ENCODE peak calls at places on chromosomes 2 and 18, in nine cellular contexts. V is glutamatergic neuron; O is stimulated activated CD8-positive, alpha-beta memory T cell treated with anti-CD3 and anti-CD28 coated beads, Interleukin-2, amount 100 ng/mL, for 48 hours; H is amniotic stem cell; J is NCI-H460; P is AG09319; M is mucosa of gallbladder; D is adrenal gland; N is progenitor cell of endocrine pancreas. A is an unnamed sample.

GRCh38 chr2:191247381-191248057 is 2.3 kb downstream of the MYO1B start:
- DNase-seq in N (no peak), O (no peak), D (no peak), P (peak; percentile 81), V (no peak), M (peak; percentile 65), H (peak; percentile 83), J (peak; percentile 36), A (peak; percentile 35)

GRCh38 chr18:45775241-45775676 is 50.2 kb upstream of the SIGLEC15 start:
- DNase-seq in O (peak; percentile 57), N (peak; percentile 9), D (peak; percentile 54), J (peak; percentile 45), P (peak; percentile 59), M (peak; percentile 71), V (peak; percentile 43), H (no peak), A (peak; percentile 77)

GRCh38 chr2:100416397-100416938 is 1.0 kb downstream of the CHST10 start:
- DNase-seq in J (no peak), O (no peak), V (no peak), M (no peak), P (no peak), D (no peak), N (no peak), H (no peak), A (no peak)

GRCh38 chr2:89819809-89820208 is 1128.3 kb downstream of the RPIA start:
- DNase-seq in V (no peak), D (no peak), P (no peak), M (no peak), J (no peak), H (no peak), O (no peak), N (no peak), A (no peak)

GRCh38 chr2:49831698-49832367 is 677.5 kb upstream of the FSHR start:
- DNase-seq in J (no peak), D (no peak), H (no peak), N (no peak), M (no peak), O (no peak), P (no peak), V (no peak), A (no peak)

GRCh38 chr2:236863729-236864126 is 222.0 kb upstream of the COPS8 start:
- DNase-seq in D (no peak), M (no peak), N (no peak), J (no peak), V (no peak), O (no peak), H (no peak), P (no peak), A (no peak)

GRCh38 chr2:98704499-98705332 is 26.2 kb downstream of the MGAT4A start:
- DNase-seq in J (no peak), O (no peak), V (no peak), M (no peak), P (no peak), H (no peak), D (no peak), N (no peak), A (peak; percentile 72)

GRCh38 chr2:8578335-8579244 is 103.3 kb upstream of the ID2 start:
- DNase-seq in H (no peak), O (no peak), P (no peak), J (no peak), D (no peak), V (no peak), M (no peak), N (no peak), A (no peak)

GRCh38 chr2:709138-709779 is 32.1 kb upstream of the TMEM18 start:
- DNase-seq in P (no peak), M (no peak), N (no peak), O (no peak), H (no peak), J (no peak), D (no peak), V (no peak), A (no peak)

GRCh38 chr2:161102770-161103450 is 57.3 kb upstream of the TANK start:
- DNase-seq in J (peak; percentile 17), M (no peak), D (no peak), V (no peak), N (no peak), H (peak; percentile 2), O (no peak), P (no peak), A (no peak)

GRCh38 chr2:190674966-190675650 is 26.2 kb downstream of the NAB1 start:
- DNase-seq in O (no peak), M (no peak), N (no peak), H (no peak), P (no peak), D (no peak), J (no peak), V (no peak), A (no peak)

GRCh38 chr2:192059226-192059625 is 135.5 kb downstream of the TMEFF2 start:
- DNase-seq in H (no peak), J (no peak), P (no peak), O (no peak), V (peak; percentile 65), N (no peak), D (no peak), M (no peak), A (no peak)

A was measured in body of pancreas.